ENCODE peak calls at places on chromosomes 12 and 14, in six cellular contexts. X is prostate gland; Q is CD8-positive, alpha-beta T cell; K is brain microvascular endothelial cell; N is K562; I is upper lobe of right lung. F is an unnamed sample.

GRCh38 chr12:18895946-18896345 is 158.0 kb downstream of the CAPZA3 start:
- DNase-seq in X (no peak), Q (no peak), K (no peak), N (peak; percentile 22), I (no peak), F (no peak)

GRCh38 chr14:88479574-88479987 is 75.2 kb downstream of the PTPN21 start:
- DNase-seq in X (no peak), Q (no peak), K (no peak), N (no peak), I (no peak), F (no peak)

GRCh38 chr12:4286228-4286627 is 12.7 kb downstream of the CCND2 start:
- DNase-seq in X (no peak), Q (no peak), K (no peak), N (no peak), I (no peak), F (no peak)

GRCh38 chr12:89663577-89664357 is 44.9 kb downstream of the ATP2B1 start:
- DNase-seq in X (no peak), Q (no peak), K (peak; percentile 35), N (peak; percentile 51), I (no peak), F (peak; percentile 60)

GRCh38 chr14:61140872-61141271 is 140.3 kb downstream of the TMEM30B start:
- DNase-seq in X (no peak), Q (no peak), K (peak; percentile 88), N (no peak), I (no peak), F (peak; percentile 71)

GRCh38 chr12:32471601-32472001 is 72.2 kb downstream of the FGD4 start:
- DNase-seq in X (no peak), Q (no peak), K (no peak), N (no peak), I (no peak), F (no peak)

GRCh38 chr14:75783184-75783583 is 122.1 kb downstream of the TTLL5 start:
- DNase-seq in X (no peak), Q (no peak), K (no peak), N (no peak), I (no peak), F (no peak)

GRCh38 chr12:107320929-107321618 is 227.7 kb upstream of the CRY1 start:
- DNase-seq in X (peak; percentile 60), Q (peak; percentile 49), K (peak; percentile 29), N (no peak), I (no peak), F (peak; percentile 71)

GRCh38 chr12:124727922-124728321 is 135.7 kb downstream of the SCARB1 start:
- DNase-seq in X (no peak), Q (no peak), K (no peak), N (no peak), I (no peak), F (no peak)

GRCh38 chr12:120861074-120861795 is 42.9 kb downstream of the SPPL3 start:
- DNase-seq in X (no peak), Q (no peak), K (no peak), N (no peak), I (no peak), F (no peak)

GRCh38 chr12:45051490-45052105 is 699 bp upstream of the DBX2 start:
- DNase-seq in X (no peak), Q (no peak), K (no peak), N (no peak), I (no peak), F (peak; percentile 3)

GRCh38 chr12:112170971-112171596 is 45.7 kb downstream of the TRAFD1 start:
- DNase-seq in X (no peak), Q (no peak), K (no peak), N (no peak), I (peak; percentile 36), F (no peak)

GRCh38 chr12:52049286-52049685 is 2.0 kb upstream of the NR4A1 start:
- DNase-seq in X (no peak), Q (no peak), K (no peak), N (no peak), I (no peak), F (no peak)
- TF ChIP-seq CTCF in X (no peak), Q (no peak), K (no peak), N (no peak), I (no peak), F (no peak)

DNA sequence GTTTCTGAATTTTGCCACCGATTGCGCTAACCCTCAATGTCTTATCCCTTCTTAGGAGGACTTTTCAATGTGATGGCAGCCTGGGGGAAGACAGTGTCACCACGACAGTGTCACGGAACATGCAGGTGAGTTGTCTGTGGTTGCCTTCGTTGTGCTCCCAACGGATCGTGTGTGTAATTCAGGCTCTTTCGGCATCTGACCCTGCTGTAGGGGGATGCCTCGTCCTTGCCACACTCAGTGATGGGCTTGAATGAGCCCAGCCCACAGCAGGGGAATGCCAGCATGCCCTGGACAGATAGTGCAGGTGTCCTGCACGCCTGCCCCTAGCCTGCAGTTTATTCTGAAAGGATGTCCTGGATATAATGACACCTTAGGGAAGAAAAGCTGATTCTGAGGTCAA is 123.8 kb upstream of the RTL1 start:
- DNase-seq in X (no peak), Q (no peak), K (no peak), N (no peak), I (peak; percentile 16), F (no peak)
- H3K27me3 ChIP-seq in X (no peaks in the 10 kb centered on the region), Q (no peaks in the 10 kb centered on the region), K (no peaks in the 10 kb centered on the region), N (peaks cover 54% of the 10 kb centered on the region), I (no peaks in the 10 kb centered on the region), F (no peaks in the 10 kb centered on the region)

DNA sequence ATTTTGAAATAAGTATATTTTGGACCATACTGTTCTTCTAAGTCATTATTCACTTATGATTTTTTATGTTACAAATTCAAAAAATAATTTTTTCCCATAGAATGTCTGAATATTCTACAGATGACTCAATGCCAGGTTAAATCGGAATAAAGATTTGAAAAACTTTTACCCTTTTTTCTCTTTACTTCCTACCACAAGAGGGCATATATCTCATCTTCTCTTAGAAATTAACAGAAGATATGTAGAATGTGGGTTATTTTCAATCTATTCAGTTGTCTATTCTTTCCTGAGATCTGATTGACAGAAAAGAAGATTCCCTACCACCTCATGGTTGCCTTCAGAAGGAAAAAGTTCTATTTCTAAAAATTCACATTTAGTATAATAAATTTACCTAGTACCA is 53.0 kb upstream of the KITLG start:
- DNase-seq in X (no peak), Q (no peak), K (no peak), N (no peak), I (no peak), F (no peak)
- TF ChIP-seq CTCF in X (peak; percentile 19), Q (no peak), K (peak; percentile 20), N (no peak), I (peak; percentile 30), F (no peak)

GRCh38 chr14:91418387-91419043 is 895 bp upstream of the CCDC88C start:
- DNase-seq in X (peak; percentile 55), Q (peak; percentile 73), K (peak; percentile 49), N (peak; percentile 41), I (peak; percentile 86), F (peak; percentile 47)
- H3K27me3 ChIP-seq in X (no peaks in the 10 kb centered on the region), Q (no peaks in the 10 kb centered on the region), K (no peaks in the 10 kb centered on the region), N (no peaks in the 10 kb centered on the region), I (no peaks in the 10 kb centered on the region), F (no peaks in the 10 kb centered on the region)

DNA sequence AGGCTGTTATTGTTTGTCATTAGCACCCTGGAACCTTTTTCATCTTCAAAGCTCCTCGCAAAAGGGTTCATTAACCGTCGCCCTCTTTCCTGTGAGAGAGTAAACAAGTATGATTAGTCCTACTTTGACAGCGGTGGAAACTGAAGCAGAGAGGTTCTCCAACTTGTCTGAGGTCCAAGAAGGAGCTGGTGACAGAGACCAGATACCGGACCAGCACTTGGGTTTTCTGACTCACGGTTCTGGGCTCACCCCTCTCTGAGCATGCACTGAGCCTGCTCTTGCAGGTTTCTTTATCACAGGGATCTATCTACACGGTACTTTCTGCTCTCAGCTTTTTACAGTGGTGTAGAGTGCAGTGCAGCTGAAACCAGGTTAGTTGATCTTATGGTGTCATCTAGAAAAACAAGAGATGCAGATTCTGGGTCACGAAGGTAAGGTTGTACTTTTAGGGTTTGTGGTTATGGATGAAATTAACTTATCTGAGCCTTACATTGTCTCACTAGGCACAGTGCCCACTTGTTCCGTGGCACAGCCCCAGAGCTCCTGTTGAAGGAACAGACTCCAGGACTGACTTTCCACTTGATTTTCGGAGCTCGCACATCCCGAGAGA is 62.1 kb downstream of the PPP2R5C start:
- DNase-seq in X (no peak), Q (no peak), K (no peak), N (no peak), I (no peak), F (peak; percentile 18)
- TF ChIP-seq CTCF in X (no peak), Q (no peak), K (no peak), N (no peak), I (no peak), F (no peak)